ENCODE peak calls at places on chromosomes 13 and 19, in five cellular contexts. P is HTR-8/SVneo; B is activated T-helper 2 cell treated with anti-CD3 and anti-CD28 coated beads, Interferon-gamma antibody, Interleukin-2, Interleukin-4, amounts not matched to agents 10 μg/mL and 5 μg/mL and 100 μg/mL, durations not matched to agents 14 hours and 24 hours and 36 hours; A is stimulated activated CD4-positive, alpha-beta T cell treated with anti-CD3 and anti-CD28 coated beads, Interleukin-15, amount 100 ng/mL, for 1 hour; W is Right ventricle myocardium superior. G is an unnamed sample.

GRCh38 chr13:70816853-70817252 is 708.6 kb upstream of the KLHL1 start:
- DNase-seq in P (no peak), B (no peak), A (no peak), W (no peak), G (no peak)

GRCh38 chr19:40147693-40148347 is 43.4 kb upstream of the MAP3K10 start:
- DNase-seq in P (peak; percentile 59), B (no peak), A (no peak), W (no peak), G (no peak)

GRCh38 chr13:87671031-87671823 is at the start of gene SLITRK5:
- DNase-seq in P (peak; percentile 50), B (peak; percentile 45), A (peak; percentile 56), W (peak; percentile 78), G (peak; percentile 95)

GRCh38 chr13:30874561-30874960 is 31.5 kb upstream of the MEDAG start:
- DNase-seq in P (no peak), B (no peak), A (no peak), W (no peak), G (no peak)

GRCh38 chr13:34419025-34419424 is 523.0 kb upstream of the NBEA start:
- DNase-seq in P (no peak), B (no peak), A (no peak), W (no peak), G (no peak)

GRCh38 chr13:105972811-105973590 is 562.5 kb downstream of the EFNB2 start:
- DNase-seq in P (no peak), B (no peak), A (no peak), W (no peak), G (no peak)

GRCh38 chr19:16227837-16228636 is 30.3 kb downstream of the AP1M1 start:
- DNase-seq in P (no peak), B (no peak), A (no peak), W (no peak), G (no peak)

GRCh38 chr19:15378529-15379082 is 981 bp downstream of the AKAP8 start:
- DNase-seq in P (peak; percentile 62), B (peak; percentile 49), A (peak; percentile 26), W (peak; percentile 68), G (peak; percentile 15)

GRCh38 chr13:40470665-40471064 is 195.8 kb downstream of the FOXO1 start:
- DNase-seq in P (no peak), B (no peak), A (no peak), W (no peak), G (no peak)

GRCh38 chr19:27867981-27868380 is 1345.0 kb downstream of the UQCRFS1 start:
- DNase-seq in P (no peak), B (no peak), A (no peak), W (no peak), G (no peak)

GRCh38 chr19:4014541-4015491 is 7.3 kb downstream of the PIAS4 start:
- DNase-seq in P (no peak), B (peak; percentile 40), A (peak; percentile 28), W (peak; percentile 68), G (no peak)

GRCh38 chr13:25095862-25096453 is at the start of gene PABPC3:
- DNase-seq in P (no peak), B (no peak), A (no peak), W (no peak), G (no peak)

GRCh38 chr13:111474136-111475002 is 153.9 kb downstream of the TEX29 start:
- DNase-seq in P (peak; percentile 57), B (no peak), A (no peak), W (no peak), G (peak; percentile 8)

GRCh38 chr13:108789476-108789875 is 160.1 kb downstream of the MYO16 start:
- DNase-seq in P (no peak), B (no peak), A (no peak), W (no peak), G (no peak)

G was measured in KG1.